ENCODE peak calls at places on chromosomes 5 and 9, in five cellular contexts. One of them, this sample, is unnamed.

GRCh38 chr5:177524539-177524900 is 7.8 kb upstream of the DDX41 start:
- DNase-seq in SK-N-SH: no peak
- DNase-seq in GM23248: no peak
- DNase-seq in mesenchymal stem cell: no peak
- DNase-seq in A549: no peak
- DNase-seq in this sample: no peak

GRCh38 chr9:74025402-74025894 is 471.7 kb upstream of the RORB start:
- DNase-seq in SK-N-SH: no peak
- DNase-seq in GM23248: peak
- DNase-seq in mesenchymal stem cell: peak
- DNase-seq in A549: no peak
- DNase-seq in this sample: no peak

GRCh38 chr9:12604154-12604825 is 88.9 kb upstream of the TYRP1 start:
- DNase-seq in GM23248: peak
- DNase-seq in A549: no peak
- DNase-seq in mesenchymal stem cell: peak
- DNase-seq in SK-N-SH: no peak
- DNase-seq in this sample: no peak

GRCh38 chr5:177507165-177507564 is 2.5 kb downstream of the DOK3 start:
- DNase-seq in A549: no peak
- DNase-seq in SK-N-SH: no peak
- DNase-seq in mesenchymal stem cell: peak
- DNase-seq in GM23248: peak
- DNase-seq in this sample: no peak

GRCh38 chr9:127098916-127099315 is 23.5 kb downstream of the ANGPTL2 start:
- DNase-seq in A549: no peak
- DNase-seq in mesenchymal stem cell: no peak
- DNase-seq in GM23248: no peak
- DNase-seq in SK-N-SH: no peak
- DNase-seq in this sample: no peak

GRCh38 chr5:30040483-30041116 is 1152.9 kb upstream of the CDH6 start:
- DNase-seq in A549: peak
- DNase-seq in SK-N-SH: peak
- DNase-seq in GM23248: peak
- DNase-seq in mesenchymal stem cell: peak
- DNase-seq in this sample: peak

GRCh38 chr5:158623971-158624370 is 475.7 kb downstream of the EBF1 start:
- DNase-seq in SK-N-SH: no peak
- DNase-seq in GM23248: no peak
- DNase-seq in A549: no peak
- DNase-seq in mesenchymal stem cell: no peak
- DNase-seq in this sample: no peak

GRCh38 chr5:23025604-23026003 is 172.5 kb upstream of the CDH12 start:
- DNase-seq in A549: no peak
- DNase-seq in GM23248: no peak
- DNase-seq in mesenchymal stem cell: no peak
- DNase-seq in SK-N-SH: no peak
- DNase-seq in this sample: no peak

GRCh38 chr9:127853312-127854168 is 918 bp downstream of the ENG start:
- DNase-seq in A549: no peak
- DNase-seq in GM23248: peak
- DNase-seq in SK-N-SH: peak
- DNase-seq in mesenchymal stem cell: peak
- DNase-seq in this sample: no peak

GRCh38 chr5:175728885-175729828 is 71.3 kb downstream of the HRH2 start:
- DNase-seq in mesenchymal stem cell: peak
- DNase-seq in GM23248: peak
- DNase-seq in SK-N-SH: peak
- DNase-seq in A549: no peak
- DNase-seq in this sample: peak

GRCh38 chr5:74433255-74434123 is 207.0 kb downstream of the ENC1 start:
- DNase-seq in GM23248: peak
- DNase-seq in SK-N-SH: no peak
- DNase-seq in mesenchymal stem cell: peak
- DNase-seq in A549: no peak
- DNase-seq in this sample: peak

GRCh38 chr9:135701067-135701967 is 668 bp upstream of the KCNT1 start:
- DNase-seq in GM23248: peak
- DNase-seq in mesenchymal stem cell: no peak
- DNase-seq in A549: no peak
- DNase-seq in SK-N-SH: peak
- DNase-seq in this sample: no peak

GRCh38 chr5:172424111-172424490 is 30.2 kb downstream of the SH3PXD2B start:
- DNase-seq in A549: no peak
- DNase-seq in SK-N-SH: no peak
- DNase-seq in GM23248: no peak
- DNase-seq in mesenchymal stem cell: no peak
- DNase-seq in this sample: no peak

GRCh38 chr5:78234804-78235203 is 59.7 kb downstream of the AP3B1 start:
- DNase-seq in A549: no peak
- DNase-seq in GM23248: no peak
- DNase-seq in SK-N-SH: no peak
- DNase-seq in mesenchymal stem cell: no peak
- DNase-seq in this sample: no peak

GRCh38 chr5:137753986-137754235 is 252 bp downstream of the HNRNPA0 start:
- DNase-seq in mesenchymal stem cell: no peak
- DNase-seq in A549: no peak
- DNase-seq in GM23248: peak
- DNase-seq in SK-N-SH: no peak
- DNase-seq in this sample: no peak

GRCh38 chr9:93098236-93098946 is 2.4 kb downstream of the CARD19 start:
- DNase-seq in mesenchymal stem cell: peak
- DNase-seq in SK-N-SH: peak
- DNase-seq in GM23248: peak
- DNase-seq in A549: peak
- DNase-seq in this sample: no peak

GRCh38 chr9:14314424-14314928 is 535 bp upstream of the NFIB start:
- DNase-seq in A549: peak
- DNase-seq in mesenchymal stem cell: peak
- DNase-seq in SK-N-SH: peak
- DNase-seq in GM23248: peak
- DNase-seq in this sample: no peak

GRCh38 chr9:14315754-14316573 is 2.0 kb upstream of the NFIB start:
- DNase-seq in GM23248: peak
- DNase-seq in mesenchymal stem cell: peak
- DNase-seq in A549: peak
- DNase-seq in SK-N-SH: peak
- DNase-seq in this sample: no peak

GRCh38 chr9:14316574-14317304 is 2.8 kb upstream of the NFIB start:
- DNase-seq in SK-N-SH: no peak
- DNase-seq in mesenchymal stem cell: no peak
- DNase-seq in GM23248: no peak
- DNase-seq in A549: no peak
- DNase-seq in this sample: no peak

GRCh38 chr9:14313951-14314423 is at the start of gene NFIB:
- DNase-seq in GM23248: peak
- DNase-seq in SK-N-SH: peak
- DNase-seq in A549: peak
- DNase-seq in mesenchymal stem cell: peak
- DNase-seq in this sample: no peak

GRCh38 chr9:14314929-14315753 is 1.2 kb upstream of the NFIB start:
- DNase-seq in A549: peak
- DNase-seq in GM23248: peak
- DNase-seq in SK-N-SH: peak
- DNase-seq in mesenchymal stem cell: peak
- DNase-seq in this sample: no peak
- H3K27ac ChIP-seq in A549: peak
- H3K27ac ChIP-seq in GM23248: no peak
- H3K27ac ChIP-seq in SK-N-SH: peak
- H3K27ac ChIP-seq in mesenchymal stem cell: peak
- H3K27ac ChIP-seq in this sample: no peak

GRCh38 chr5:32583582-32584232 is 1.6 kb upstream of the SUB1 start:
- DNase-seq in SK-N-SH: no peak
- DNase-seq in A549: no peak
- DNase-seq in mesenchymal stem cell: no peak
- DNase-seq in GM23248: no peak
- DNase-seq in this sample: no peak
- H3K4me3 ChIP-seq in SK-N-SH: no peak
- H3K4me3 ChIP-seq in A549: no peak
- H3K4me3 ChIP-seq in mesenchymal stem cell: no peak
- H3K4me3 ChIP-seq in GM23248: no peak
- H3K4me3 ChIP-seq in this sample: no peak

DNA sequence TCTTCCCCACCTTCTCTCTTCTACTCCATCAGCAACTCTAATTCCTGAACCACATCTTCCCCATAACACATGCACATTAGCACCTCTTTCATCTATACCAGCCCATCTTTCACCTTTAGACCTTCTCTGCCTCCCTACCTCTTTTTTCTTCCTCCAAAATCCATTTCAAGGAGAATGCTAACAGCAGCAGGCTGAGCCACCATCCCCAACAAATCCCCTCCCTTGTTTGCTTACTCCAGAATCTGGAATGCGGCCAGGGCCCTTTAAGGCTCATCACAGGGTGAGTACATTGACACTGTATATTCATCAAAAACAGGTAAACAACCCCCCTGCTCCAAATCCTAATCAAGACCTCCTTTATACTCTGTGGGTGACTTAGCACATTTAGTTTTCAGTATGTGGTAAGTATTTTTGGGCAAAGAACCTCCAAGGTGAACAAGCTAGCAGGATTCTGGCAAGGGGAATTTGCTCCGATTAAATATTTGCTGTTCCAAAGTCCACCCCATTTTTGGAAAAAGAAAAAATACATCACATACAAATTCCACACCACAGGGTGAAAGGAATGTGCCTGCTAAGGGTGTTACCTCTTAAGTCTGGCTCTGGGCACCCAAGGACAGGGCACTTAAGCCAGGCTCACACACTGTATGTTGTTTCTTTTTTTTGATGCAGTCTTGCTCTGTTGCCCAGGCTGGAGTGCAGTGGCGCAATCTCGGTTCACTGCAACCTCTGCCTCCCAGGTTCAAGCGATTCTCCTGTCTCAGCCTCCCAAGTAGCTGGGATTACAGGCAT is 71.4 kb downstream of the SERINC5 start:
- DNase-seq in SK-N-SH: no peak
- DNase-seq in mesenchymal stem cell: no peak
- DNase-seq in GM23248: no peak
- DNase-seq in A549: peak
- DNase-seq in this sample: peak
- H3K27ac ChIP-seq in SK-N-SH: no peak
- H3K27ac ChIP-seq in mesenchymal stem cell: no peak
- H3K27ac ChIP-seq in GM23248: no peak
- H3K27ac ChIP-seq in A549: peak
- H3K27ac ChIP-seq in this sample: peak

DNA sequence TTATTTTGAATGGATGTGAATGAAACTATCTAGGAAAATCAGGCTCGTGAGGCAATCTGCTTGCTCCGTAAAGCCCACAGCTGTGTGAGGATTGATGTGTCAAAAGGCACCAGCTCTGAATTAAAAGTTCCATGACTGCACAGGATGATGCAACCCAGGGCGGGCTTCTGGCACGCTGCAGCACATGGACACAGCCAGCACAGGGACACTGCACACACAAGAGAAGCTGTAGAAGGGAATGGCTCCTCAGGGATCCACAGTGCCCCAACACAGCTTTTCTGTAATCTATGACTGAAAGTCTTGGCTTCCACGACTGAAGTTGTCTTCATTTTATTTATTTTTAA is 151.0 kb downstream of the GCNT1 start:
- DNase-seq in mesenchymal stem cell: peak
- DNase-seq in SK-N-SH: no peak
- DNase-seq in GM23248: peak
- DNase-seq in A549: no peak
- DNase-seq in this sample: no peak
- H3K4me3 ChIP-seq in mesenchymal stem cell: peak
- H3K4me3 ChIP-seq in SK-N-SH: no peak
- H3K4me3 ChIP-seq in GM23248: no peak
- H3K4me3 ChIP-seq in A549: no peak
- H3K4me3 ChIP-seq in this sample: no peak

DNA sequence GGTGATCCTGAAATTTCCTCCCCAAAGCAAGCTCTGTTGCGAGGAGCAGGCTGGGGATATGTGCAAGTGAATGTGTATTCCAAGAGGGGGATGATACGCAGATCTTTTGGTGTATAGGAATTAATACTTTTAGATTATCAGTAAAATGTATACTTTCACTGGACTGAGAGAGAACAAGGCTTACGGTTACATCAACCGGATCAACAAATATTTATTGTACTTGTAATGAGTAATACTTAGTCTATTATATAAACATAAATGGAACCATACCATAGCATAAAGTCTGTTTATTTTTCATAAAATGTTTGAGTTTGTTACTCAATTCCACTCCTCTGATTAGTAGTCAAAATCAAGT is 659 bp upstream of the PRKAA1 start:
- DNase-seq in SK-N-SH: no peak
- DNase-seq in GM23248: no peak
- DNase-seq in A549: no peak
- DNase-seq in mesenchymal stem cell: no peak
- DNase-seq in this sample: no peak
- H3K27ac ChIP-seq in SK-N-SH: peak
- H3K27ac ChIP-seq in GM23248: peak
- H3K27ac ChIP-seq in A549: peak
- H3K27ac ChIP-seq in mesenchymal stem cell: peak
- H3K27ac ChIP-seq in this sample: no peak

DNA sequence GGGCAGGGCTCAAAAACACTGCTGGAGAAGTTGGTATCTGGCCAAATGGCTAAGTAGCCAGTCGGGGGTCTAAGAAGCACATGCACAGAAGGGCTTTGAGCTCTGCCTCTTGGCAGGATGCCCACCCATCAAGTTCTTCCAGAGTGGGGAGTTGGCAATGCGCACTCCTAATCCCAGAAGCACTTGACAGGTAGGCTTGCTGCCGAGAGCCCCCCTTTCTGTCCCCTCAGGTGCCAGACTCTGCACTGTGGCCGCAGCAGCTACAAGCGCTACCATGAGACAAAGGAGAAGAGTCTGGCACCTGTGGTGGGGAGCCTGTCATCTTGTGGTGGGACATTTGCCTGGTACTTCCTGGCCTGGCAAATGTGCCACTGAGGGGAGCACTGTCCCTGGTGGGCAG is 252.9 kb upstream of the SLC24A2 start:
- DNase-seq in SK-N-SH: peak
- DNase-seq in mesenchymal stem cell: no peak
- DNase-seq in GM23248: no peak
- DNase-seq in A549: no peak
- DNase-seq in this sample: no peak
- H3K4me3 ChIP-seq in SK-N-SH: no peak
- H3K4me3 ChIP-seq in mesenchymal stem cell: no peak
- H3K4me3 ChIP-seq in GM23248: no peak
- H3K4me3 ChIP-seq in A549: no peak
- H3K4me3 ChIP-seq in this sample: no peak

This sample was measured in iPS DF 6.9.